ENCODE peak calls at places on chromosomes 16 and 17, in ten cellular contexts. S, E, W, U, X, I, M, A, Q and J are unnamed samples.

GRCh38 chr17:17154981-17155380 is 51.2 kb downstream of the PLD6 start:
- DNase-seq in S (no peak), E (no peak), W (no peak), U (no peak), X (no peak), I (no peak), M (no peak), A (no peak), Q (no peak), J (no peak)

GRCh38 chr17:38958326-38958725 is 8.9 kb downstream of the FBXO47 start:
- DNase-seq in S (no peak), E (no peak), W (no peak), U (no peak), X (no peak), I (no peak), M (no peak), A (no peak), Q (no peak), J (no peak)

GRCh38 chr16:20904507-20905079 is 4.0 kb downstream of the LYRM1 start:
- DNase-seq in S (peak), E (peak), W (peak), U (no peak), X (no peak), I (no peak), M (no peak), A (no peak), Q (no peak), J (peak)

GRCh38 chr17:7204828-7205461 is 14.7 kb downstream of the DLG4 start:
- DNase-seq in S (peak), E (no peak), W (peak), U (no peak), X (peak), I (peak), M (peak), A (peak), Q (peak), J (peak)

GRCh38 chr17:34542700-34543336 is 36.6 kb upstream of the TMEM132E start:
- DNase-seq in S (no peak), E (peak), W (peak), U (no peak), X (peak), I (peak), M (peak), A (peak), Q (peak), J (peak)

GRCh38 chr17:80441133-80441578 is 26.2 kb downstream of the ENDOV start:
- DNase-seq in S (no peak), E (peak), W (peak), U (no peak), X (no peak), I (peak), M (peak), A (peak), Q (peak), J (peak)

GRCh38 chr17:74960739-74961342 is 11.7 kb downstream of the HID1 start:
- DNase-seq in S (no peak), E (peak), W (peak), U (no peak), X (no peak), I (peak), M (no peak), A (peak), Q (peak), J (peak)

GRCh38 chr16:12062343-12063003 is 85.9 kb downstream of the SNX29 start:
- DNase-seq in S (no peak), E (no peak), W (peak), U (no peak), X (no peak), I (no peak), M (no peak), A (peak), Q (no peak), J (peak)

GRCh38 chr17:42850964-42851363 is at the start of gene AOC3:
- DNase-seq in S (no peak), E (no peak), W (no peak), U (no peak), X (no peak), I (no peak), M (no peak), A (no peak), Q (no peak), J (no peak)

GRCh38 chr17:42675984-42676423 is 790 bp downstream of the PLEKHH3 start:
- DNase-seq in S (no peak), E (peak), W (peak), U (no peak), X (no peak), I (no peak), M (no peak), A (peak), Q (no peak), J (no peak)

GRCh38 chr16:57946181-57946801 is 24.6 kb downstream of the CNGB1 start:
- DNase-seq in S (no peak), E (no peak), W (no peak), U (no peak), X (no peak), I (no peak), M (no peak), A (no peak), Q (no peak), J (no peak)

GRCh38 chr16:69150146-69150865 is 17.9 kb downstream of the UTP4 start:
- DNase-seq in S (peak), E (peak), W (peak), U (no peak), X (peak), I (peak), M (peak), A (peak), Q (peak), J (peak)

GRCh38 chr17:1716912-1717695 is 6.9 kb upstream of the TLCD2 start:
- DNase-seq in S (peak), E (peak), W (peak), U (peak), X (peak), I (peak), M (peak), A (peak), Q (peak), J (peak)

GRCh38 chr16:85313541-85314208 is 201.4 kb upstream of the CIBAR2 start:
- DNase-seq in S (no peak), E (no peak), W (no peak), U (no peak), X (no peak), I (no peak), M (no peak), A (peak), Q (no peak), J (no peak)

GRCh38 chr16:88376053-88376834 is 6.5 kb upstream of the ZNF469 start:
- DNase-seq in S (no peak), E (no peak), W (no peak), U (peak), X (no peak), I (no peak), M (no peak), A (no peak), Q (no peak), J (no peak)

GRCh38 chr17:54781389-54781788 is 119.3 kb upstream of the TOM1L1 start:
- DNase-seq in S (no peak), E (no peak), W (no peak), U (no peak), X (no peak), I (no peak), M (no peak), A (no peak), Q (no peak), J (no peak)

GRCh38 chr16:22192261-22193133 is 13.6 kb upstream of the EEF2K start:
- DNase-seq in S (peak), E (peak), W (peak), U (no peak), X (peak), I (peak), M (peak), A (peak), Q (peak), J (peak)

GRCh38 chr17:40178660-40179059 is 1.4 kb downstream of the RAPGEFL1 start:
- DNase-seq in S (no peak), E (no peak), W (no peak), U (no peak), X (no peak), I (no peak), M (no peak), A (no peak), Q (no peak), J (no peak)

GRCh38 chr17:74433421-74434121 is 1.7 kb downstream of the GPRC5C start:
- DNase-seq in S (no peak), E (no peak), W (peak), U (no peak), X (no peak), I (no peak), M (no peak), A (no peak), Q (no peak), J (no peak)

GRCh38 chr16:87570938-87571867 is 31.1 kb upstream of the JPH3 start:
- DNase-seq in S (no peak), E (peak), W (peak), U (peak), X (no peak), I (no peak), M (no peak), A (peak), Q (no peak), J (peak)

GRCh38 chr17:3890082-3890892 is 2.6 kb downstream of the CAMKK1 start:
- DNase-seq in S (no peak), E (no peak), W (peak), U (peak), X (no peak), I (peak), M (no peak), A (peak), Q (no peak), J (peak)

GRCh38 chr17:82299452-82299851 is 18.0 kb downstream of the CD7 start:
- DNase-seq in S (no peak), E (no peak), W (no peak), U (no peak), X (no peak), I (no peak), M (no peak), A (no peak), Q (no peak), J (no peak)

GRCh38 chr17:79027274-79027924 is 3.4 kb downstream of the C1QTNF1 start:
- DNase-seq in S (no peak), E (no peak), W (peak), U (peak), X (no peak), I (no peak), M (no peak), A (no peak), Q (no peak), J (no peak)

GRCh38 chr17:77535435-77535834 is 394.7 kb downstream of the SEC14L1 start:
- DNase-seq in S (no peak), E (no peak), W (peak), U (no peak), X (no peak), I (no peak), M (no peak), A (no peak), Q (no peak), J (peak)

GRCh38 chr17:12122091-12122490 is 101.4 kb downstream of the MAP2K4 start:
- DNase-seq in S (no peak), E (no peak), W (no peak), U (no peak), X (no peak), I (no peak), M (no peak), A (peak), Q (no peak), J (no peak)

GRCh38 chr16:86508028-86508946 is 2.0 kb upstream of the FOXF1 start:
- DNase-seq in S (no peak), E (no peak), W (peak), U (peak), X (no peak), I (no peak), M (no peak), A (no peak), Q (no peak), J (no peak)